ENCODE peak calls at places on chromosomes 6 and 20, in four cellular contexts. One of them, this sample, is unnamed.

GRCh38 chr20:32116079-32116521 is 6.6 kb downstream of the TM9SF4 start:
- DNase-seq in progenitor cell of endocrine pancreas: no peak
- DNase-seq in BE2C: no peak
- DNase-seq in cardiac fibroblast: no peak
- DNase-seq in this sample: no peak

GRCh38 chr6:131471331-131471730 is 101.7 kb upstream of the ARG1 start:
- DNase-seq in BE2C: no peak
- DNase-seq in progenitor cell of endocrine pancreas: no peak
- DNase-seq in cardiac fibroblast: no peak
- DNase-seq in this sample: no peak

GRCh38 chr6:108914235-108915022 is 66.2 kb downstream of the ARMC2 start:
- DNase-seq in BE2C: peak; percentile 56
- DNase-seq in cardiac fibroblast: peak; percentile 21
- DNase-seq in progenitor cell of endocrine pancreas: no peak
- DNase-seq in this sample: no peak

GRCh38 chr20:19566226-19566960 is 191.7 kb upstream of the RIN2 start:
- DNase-seq in cardiac fibroblast: peak; percentile 41
- DNase-seq in BE2C: no peak
- DNase-seq in progenitor cell of endocrine pancreas: no peak
- DNase-seq in this sample: no peak

GRCh38 chr20:19808498-19808897 is 50.4 kb downstream of the RIN2 start:
- DNase-seq in progenitor cell of endocrine pancreas: no peak
- DNase-seq in cardiac fibroblast: no peak
- DNase-seq in BE2C: no peak
- DNase-seq in this sample: no peak

GRCh38 chr6:170052991-170053821 is 237.7 kb downstream of the DLL1 start:
- DNase-seq in progenitor cell of endocrine pancreas: no peak
- DNase-seq in cardiac fibroblast: no peak
- DNase-seq in BE2C: no peak
- DNase-seq in this sample: no peak

GRCh38 chr6:103344554-103345163 is 1515.1 kb downstream of the HACE1 start:
- DNase-seq in cardiac fibroblast: no peak
- DNase-seq in BE2C: no peak
- DNase-seq in progenitor cell of endocrine pancreas: no peak
- DNase-seq in this sample: no peak

GRCh38 chr20:61422636-61423425 is 170.8 kb downstream of the CDH4 start:
- DNase-seq in progenitor cell of endocrine pancreas: no peak
- DNase-seq in cardiac fibroblast: no peak
- DNase-seq in BE2C: no peak
- DNase-seq in this sample: no peak

GRCh38 chr6:106324726-106325335 is 729 bp downstream of the ATG5 start:
- DNase-seq in progenitor cell of endocrine pancreas: no peak
- DNase-seq in BE2C: no peak
- DNase-seq in cardiac fibroblast: peak; percentile 21
- DNase-seq in this sample: no peak

GRCh38 chr20:3797592-3798404 is 1.7 kb downstream of the CDC25B start:
- DNase-seq in BE2C: no peak
- DNase-seq in progenitor cell of endocrine pancreas: no peak
- DNase-seq in cardiac fibroblast: no peak
- DNase-seq in this sample: no peak

GRCh38 chr6:13239530-13240455 is 88.5 kb downstream of the TBC1D7 start:
- DNase-seq in cardiac fibroblast: peak; percentile 20
- DNase-seq in progenitor cell of endocrine pancreas: no peak
- DNase-seq in BE2C: no peak
- DNase-seq in this sample: no peak

GRCh38 chr6:168560126-168560525 is 119.1 kb downstream of the SMOC2 start:
- DNase-seq in cardiac fibroblast: no peak
- DNase-seq in BE2C: no peak
- DNase-seq in progenitor cell of endocrine pancreas: no peak
- DNase-seq in this sample: no peak

GRCh38 chr6:63597142-63598000 is 25.1 kb downstream of the LOC128125822 start:
- DNase-seq in cardiac fibroblast: no peak
- DNase-seq in progenitor cell of endocrine pancreas: no peak
- DNase-seq in BE2C: no peak
- DNase-seq in this sample: no peak

GRCh38 chr20:2693286-2693995 is 861 bp downstream of the EBF4 start:
- DNase-seq in progenitor cell of endocrine pancreas: peak; percentile 44
- DNase-seq in cardiac fibroblast: no peak
- DNase-seq in BE2C: peak; percentile 34
- DNase-seq in this sample: no peak

GRCh38 chr20:64191002-64191401 is 26.8 kb downstream of the MYT1 start:
- DNase-seq in progenitor cell of endocrine pancreas: no peak
- DNase-seq in BE2C: no peak
- DNase-seq in cardiac fibroblast: no peak
- DNase-seq in this sample: peak; percentile 8

GRCh38 chr6:20211037-20211940 is 980 bp downstream of the MBOAT1 start:
- DNase-seq in progenitor cell of endocrine pancreas: no peak
- DNase-seq in BE2C: no peak
- DNase-seq in cardiac fibroblast: no peak
- DNase-seq in this sample: no peak

GRCh38 chr6:170096803-170097504 is 193.9 kb downstream of the DLL1 start:
- DNase-seq in cardiac fibroblast: no peak
- DNase-seq in BE2C: no peak
- DNase-seq in progenitor cell of endocrine pancreas: no peak
- DNase-seq in this sample: peak; percentile 14

GRCh38 chr6:11428895-11429294 is 108.7 kb upstream of the TMEM170B start:
- DNase-seq in progenitor cell of endocrine pancreas: no peak
- DNase-seq in cardiac fibroblast: peak; percentile 62
- DNase-seq in BE2C: no peak
- DNase-seq in this sample: no peak

GRCh38 chr6:43510827-43511163 is 649 bp upstream of the LRRC73 start:
- DNase-seq in cardiac fibroblast: no peak
- DNase-seq in BE2C: no peak
- DNase-seq in progenitor cell of endocrine pancreas: no peak
- DNase-seq in this sample: no peak

GRCh38 chr20:21702553-21703467 is 2.7 kb upstream of the PAX1 start:
- DNase-seq in progenitor cell of endocrine pancreas: peak; percentile 91
- DNase-seq in BE2C: peak; percentile 80
- DNase-seq in cardiac fibroblast: peak; percentile 24
- DNase-seq in this sample: no peak

GRCh38 chr20:40331699-40332098 is 357.3 kb downstream of the MAFB start:
- DNase-seq in BE2C: no peak
- DNase-seq in cardiac fibroblast: peak; percentile 6
- DNase-seq in progenitor cell of endocrine pancreas: no peak
- DNase-seq in this sample: no peak

GRCh38 chr20:52682271-52682670 is 289.9 kb upstream of the TSHZ2 start:
- DNase-seq in BE2C: no peak
- DNase-seq in cardiac fibroblast: no peak
- DNase-seq in progenitor cell of endocrine pancreas: no peak
- DNase-seq in this sample: peak; percentile 48

GRCh38 chr6:3305216-3305565 is 46.4 kb downstream of the PSMG4 start:
- DNase-seq in cardiac fibroblast: no peak
- DNase-seq in progenitor cell of endocrine pancreas: no peak
- DNase-seq in BE2C: no peak
- DNase-seq in this sample: no peak

GRCh38 chr6:28953039-28953872 is 29.5 kb upstream of the TRIM27 start:
- DNase-seq in BE2C: peak; percentile 68
- DNase-seq in progenitor cell of endocrine pancreas: no peak
- DNase-seq in cardiac fibroblast: peak; percentile 66
- DNase-seq in this sample: no peak

GRCh38 chr20:13037727-13038126 is 29.0 kb downstream of the SPTLC3 start:
- DNase-seq in BE2C: no peak
- DNase-seq in progenitor cell of endocrine pancreas: no peak
- DNase-seq in cardiac fibroblast: no peak
- DNase-seq in this sample: no peak

GRCh38 chr6:146444195-146444594 is 99.4 kb upstream of the RAB32 start:
- DNase-seq in BE2C: no peak
- DNase-seq in progenitor cell of endocrine pancreas: no peak
- DNase-seq in cardiac fibroblast: no peak
- DNase-seq in this sample: no peak

GRCh38 chr6:169420912-169421543 is 167.4 kb upstream of the THBS2 start:
- DNase-seq in BE2C: peak; percentile 40
- DNase-seq in progenitor cell of endocrine pancreas: peak; percentile 24
- DNase-seq in cardiac fibroblast: peak; percentile 44
- DNase-seq in this sample: no peak

GRCh38 chr6:28866342-28867077 is 57.3 kb downstream of the TRIM27 start:
- DNase-seq in cardiac fibroblast: peak; percentile 46
- DNase-seq in BE2C: peak; percentile 79
- DNase-seq in progenitor cell of endocrine pancreas: peak; percentile 59
- DNase-seq in this sample: no peak

GRCh38 chr6:91637217-91637616 is 1050.3 kb upstream of the MAP3K7 start:
- DNase-seq in progenitor cell of endocrine pancreas: no peak
- DNase-seq in cardiac fibroblast: no peak
- DNase-seq in BE2C: no peak
- DNase-seq in this sample: no peak

GRCh38 chr20:42875581-42875980 is 314.1 kb downstream of the PTPRT start:
- DNase-seq in BE2C: no peak
- DNase-seq in progenitor cell of endocrine pancreas: no peak
- DNase-seq in cardiac fibroblast: no peak
- DNase-seq in this sample: no peak

GRCh38 chr6:35581633-35582032 is 68.9 kb upstream of the TULP1 start:
- DNase-seq in BE2C: no peak
- DNase-seq in cardiac fibroblast: no peak
- DNase-seq in progenitor cell of endocrine pancreas: no peak
- DNase-seq in this sample: no peak

GRCh38 chr6:43847741-43848630 is 78.0 kb downstream of the VEGFA start:
- DNase-seq in progenitor cell of endocrine pancreas: no peak
- DNase-seq in cardiac fibroblast: no peak
- DNase-seq in BE2C: no peak
- DNase-seq in this sample: peak; percentile 40

GRCh38 chr6:73644030-73644429 is 9.8 kb downstream of the SLC17A5 start:
- DNase-seq in progenitor cell of endocrine pancreas: no peak
- DNase-seq in BE2C: no peak
- DNase-seq in cardiac fibroblast: no peak
- DNase-seq in this sample: no peak

GRCh38 chr20:51022803-51023616 is at the start of gene KCNG1:
- DNase-seq in BE2C: peak; percentile 84
- DNase-seq in cardiac fibroblast: peak; percentile 71
- DNase-seq in progenitor cell of endocrine pancreas: peak; percentile 75
- DNase-seq in this sample: no peak

GRCh38 chr6:104537872-104538271 is 321.8 kb downstream of the HACE1 start:
- DNase-seq in progenitor cell of endocrine pancreas: no peak
- DNase-seq in cardiac fibroblast: no peak
- DNase-seq in BE2C: no peak
- DNase-seq in this sample: no peak

GRCh38 chr6:155195903-155196302 is 67.9 kb upstream of the CLDN20 start:
- DNase-seq in progenitor cell of endocrine pancreas: no peak
- DNase-seq in BE2C: no peak
- DNase-seq in cardiac fibroblast: no peak
- DNase-seq in this sample: no peak

GRCh38 chr6:104862456-104862855 is 2.7 kb upstream of the HACE1 start:
- DNase-seq in BE2C: no peak
- DNase-seq in cardiac fibroblast: no peak
- DNase-seq in progenitor cell of endocrine pancreas: no peak
- DNase-seq in this sample: no peak

GRCh38 chr6:163415620-163416379 is 1.3 kb downstream of the QKI start:
- DNase-seq in cardiac fibroblast: peak; percentile 66
- DNase-seq in progenitor cell of endocrine pancreas: no peak
- DNase-seq in BE2C: peak; percentile 43
- DNase-seq in this sample: peak; percentile 63

GRCh38 chr6:163416380-163416629 is 1.8 kb downstream of the QKI start:
- DNase-seq in progenitor cell of endocrine pancreas: no peak
- DNase-seq in cardiac fibroblast: no peak
- DNase-seq in BE2C: no peak
- DNase-seq in this sample: no peak

GRCh38 chr6:163417595-163417994 is 3.1 kb downstream of the QKI start:
- DNase-seq in BE2C: no peak
- DNase-seq in progenitor cell of endocrine pancreas: no peak
- DNase-seq in cardiac fibroblast: no peak
- DNase-seq in this sample: no peak

GRCh38 chr6:163415176-163415619 is 680 bp downstream of the QKI start:
- DNase-seq in cardiac fibroblast: no peak
- DNase-seq in BE2C: peak; percentile 39
- DNase-seq in progenitor cell of endocrine pancreas: no peak
- DNase-seq in this sample: no peak

GRCh38 chr6:163416640-163417253 is 2.2 kb downstream of the QKI start:
- DNase-seq in progenitor cell of endocrine pancreas: no peak
- DNase-seq in cardiac fibroblast: peak; percentile 93
- DNase-seq in BE2C: peak; percentile 54
- DNase-seq in this sample: no peak
- TF ChIP-seq CTCF in progenitor cell of endocrine pancreas: peak; percentile 78
- TF ChIP-seq CTCF in cardiac fibroblast: peak; percentile 51
- TF ChIP-seq CTCF in BE2C: peak; percentile 64
- TF ChIP-seq CTCF in this sample: peak; percentile 89

GRCh38 chr20:8361008-8361652 is 229.1 kb downstream of the PLCB1 start:
- DNase-seq in cardiac fibroblast: peak; percentile 44
- DNase-seq in BE2C: no peak
- DNase-seq in progenitor cell of endocrine pancreas: no peak
- DNase-seq in this sample: no peak
- TF ChIP-seq CTCF in cardiac fibroblast: peak; percentile 39
- TF ChIP-seq CTCF in BE2C: peak; percentile 26
- TF ChIP-seq CTCF in progenitor cell of endocrine pancreas: no peak
- TF ChIP-seq CTCF in this sample: no peak

GRCh38 chr6:161915456-161915964 is 641.6 kb upstream of the AGPAT4 start:
- DNase-seq in cardiac fibroblast: no peak
- DNase-seq in progenitor cell of endocrine pancreas: no peak
- DNase-seq in BE2C: no peak
- DNase-seq in this sample: no peak

GRCh38 chr6:161918608-161919205 is 644.8 kb upstream of the AGPAT4 start:
- DNase-seq in cardiac fibroblast: no peak
- DNase-seq in BE2C: no peak
- DNase-seq in progenitor cell of endocrine pancreas: no peak
- DNase-seq in this sample: no peak

GRCh38 chr6:161919711-161920110 is 645.9 kb upstream of the AGPAT4 start:
- DNase-seq in progenitor cell of endocrine pancreas: no peak
- DNase-seq in BE2C: no peak
- DNase-seq in cardiac fibroblast: no peak
- DNase-seq in this sample: no peak

GRCh38 chr6:161918154-161918553 is 644.3 kb upstream of the AGPAT4 start:
- DNase-seq in BE2C: no peak
- DNase-seq in progenitor cell of endocrine pancreas: no peak
- DNase-seq in cardiac fibroblast: no peak
- DNase-seq in this sample: no peak

GRCh38 chr6:161917645-161918044 is 643.8 kb upstream of the AGPAT4 start:
- DNase-seq in BE2C: no peak
- DNase-seq in progenitor cell of endocrine pancreas: no peak
- DNase-seq in cardiac fibroblast: no peak
- DNase-seq in this sample: no peak
- TF ChIP-seq CTCF in BE2C: peak; percentile 14
- TF ChIP-seq CTCF in progenitor cell of endocrine pancreas: peak; percentile 15
- TF ChIP-seq CTCF in cardiac fibroblast: no peak
- TF ChIP-seq CTCF in this sample: no peak

DNA sequence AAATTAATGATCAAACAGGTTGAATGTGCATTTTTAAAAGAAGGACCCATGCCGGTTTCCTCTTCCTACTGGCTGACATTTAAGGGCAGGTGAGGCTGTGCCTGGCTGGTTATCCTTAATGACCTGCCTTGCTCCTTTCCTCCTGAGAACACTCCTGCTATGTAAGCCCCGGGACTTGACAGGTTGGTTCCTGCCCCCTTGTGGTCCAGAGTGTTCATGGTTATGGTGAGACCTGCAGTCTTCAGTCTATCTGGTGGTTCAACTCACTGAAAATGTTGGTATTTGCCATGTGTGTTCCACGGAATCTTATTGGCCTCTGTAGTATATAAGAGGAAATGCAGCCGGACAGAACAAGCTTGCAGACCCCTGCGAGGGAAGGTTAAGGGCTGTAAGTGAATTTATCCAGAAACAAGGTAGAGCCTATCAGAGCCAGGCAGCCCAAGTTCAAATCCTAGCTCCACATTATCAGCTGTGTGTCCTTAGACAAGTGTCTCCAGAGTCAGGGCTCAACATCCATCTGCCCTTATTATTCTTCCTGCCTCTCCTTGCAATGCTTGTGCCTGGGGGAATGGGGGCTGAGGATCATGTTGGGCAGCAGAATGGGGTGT is 5.2 kb upstream of the BPIFA3 start:
- DNase-seq in progenitor cell of endocrine pancreas: peak; percentile 58
- DNase-seq in BE2C: peak; percentile 65
- DNase-seq in cardiac fibroblast: peak; percentile 49
- DNase-seq in this sample: no peak
- TF ChIP-seq CTCF in progenitor cell of endocrine pancreas: peak; percentile 81
- TF ChIP-seq CTCF in BE2C: peak; percentile 83
- TF ChIP-seq CTCF in cardiac fibroblast: peak; percentile 47
- TF ChIP-seq CTCF in this sample: no peak